ENCODE peak calls at places on chromosomes 2 and 18, in six cellular contexts. K is ovary; J is naive thymus-derived CD4-positive, alpha-beta T cell; F is spleen; G is upper lobe of right lung; Q is GM23248. V is an unnamed sample.
A peak's percentile ranks its signal among the peaks of the same experiment; 100 is the strongest.

GRCh38 chr2:132804045-132804444 is 134.0 kb upstream of the LYPD1 start:
- DNase-seq in G (no peak), K (no peak), F (no peak), J (no peak), Q (peak; percentile 82), V (no peak)

GRCh38 chr2:38274286-38275276 is 102.5 kb downstream of the ATL2 start:
- DNase-seq in J (peak; percentile 25), G (no peak), F (no peak), K (no peak), Q (peak; percentile 81), V (peak; percentile 74)

GRCh38 chr2:240840435-240841060 is 20.5 kb upstream of the KIF1A start:
- DNase-seq in G (no peak), J (no peak), K (peak; percentile 60), Q (peak; percentile 86), F (no peak), V (peak; percentile 81)

GRCh38 chr2:230881840-230882239 is 17.1 kb downstream of the ITM2C start:
- DNase-seq in J (no peak), F (peak; percentile 38), Q (no peak), G (no peak), K (no peak), V (no peak)

GRCh38 chr18:77147418-77147852 is 14.9 kb upstream of the MBP start:
- DNase-seq in F (no peak), J (no peak), K (no peak), Q (peak; percentile 54), G (peak; percentile 31), V (no peak)

GRCh38 chr18:46953195-46953594 is 35.8 kb downstream of the KATNAL2 start:
- DNase-seq in G (no peak), F (no peak), J (no peak), K (no peak), Q (no peak), V (no peak)

GRCh38 chr2:180048256-180048655 is 41.2 kb upstream of the CWC22 start:
- DNase-seq in J (no peak), F (no peak), G (no peak), Q (no peak), K (no peak), V (no peak)

GRCh38 chr2:118847447-118848172 is at the start of gene EN1:
- DNase-seq in G (no peak), F (no peak), J (no peak), Q (peak; percentile 98), K (no peak), V (no peak)

GRCh38 chr2:161369311-161369710 is 46.8 kb upstream of the TBR1 start:
- DNase-seq in G (no peak), Q (no peak), J (no peak), K (no peak), F (no peak), V (no peak)

GRCh38 chr18:70386582-70386981 is 97.7 kb downstream of the SOCS6 start:
- DNase-seq in G (no peak), F (no peak), K (no peak), J (no peak), Q (no peak), V (no peak)
- H3K4me1 ChIP-seq in G (no peaks in the 10 kb centered on the region), F (no peaks in the 10 kb centered on the region), K (no peaks in the 10 kb centered on the region), J (no peaks in the 10 kb centered on the region), Q (peaks cover 44% of the 10 kb centered on the region), V (no peaks in the 10 kb centered on the region)

DNA sequence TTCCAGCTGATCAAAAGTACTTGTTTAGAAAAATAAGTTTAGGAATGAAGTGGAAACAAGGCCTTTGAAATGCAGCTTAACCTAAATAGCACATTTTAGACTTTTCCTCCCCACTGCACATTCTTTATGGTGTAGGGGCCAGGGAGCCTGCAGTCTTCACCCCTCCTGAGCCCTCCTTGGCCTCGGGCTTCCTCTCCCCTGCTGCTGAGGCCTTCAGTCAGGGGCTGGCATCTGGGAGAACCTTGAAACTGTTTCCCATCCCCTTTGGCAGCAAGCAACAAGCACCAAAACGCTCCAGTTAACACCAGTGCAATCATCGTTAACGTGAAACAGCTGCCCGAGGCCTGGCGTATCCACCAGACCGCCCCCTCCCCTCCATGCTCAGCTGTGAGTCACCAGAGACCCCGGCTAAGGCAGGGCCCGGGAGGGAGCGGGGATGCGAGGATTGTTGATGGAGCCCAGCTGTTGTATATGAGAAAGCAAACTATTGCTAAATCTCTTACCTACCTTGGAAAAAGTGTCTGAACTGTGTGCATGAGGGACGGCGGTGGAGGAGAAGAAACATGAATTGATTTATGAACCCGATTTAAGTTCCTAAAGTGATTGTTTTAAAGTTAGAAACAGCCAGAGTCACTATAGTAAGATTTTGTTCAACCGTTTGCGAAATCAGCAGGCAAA is 5.3 kb downstream of the ZFP36L2 start:
- DNase-seq in G (peak; percentile 76), Q (peak; percentile 72), K (peak; percentile 86), J (peak; percentile 33), F (peak; percentile 89), V (peak; percentile 47)
- H3K4me3 ChIP-seq in G (peak overlapping the region; percentile 82), Q (peak overlapping the region; percentile 97), K (peak overlapping the region; percentile 77), J (peak overlapping the region; percentile 87), F (peak overlapping the region; percentile 99), V (peak overlapping the region; percentile 37)

GRCh38 chr2:499726-500125 is 177.5 kb downstream of the TMEM18 start:
- DNase-seq in K (no peak), F (no peak), J (no peak), Q (no peak), G (no peak), V (no peak)
- H3K27me3 ChIP-seq in K (no peaks in the 10 kb centered on the region), F (no peaks in the 10 kb centered on the region), J (no peaks in the 10 kb centered on the region), Q (no peaks in the 10 kb centered on the region), G (no peaks in the 10 kb centered on the region), V (no peaks in the 10 kb centered on the region)

GRCh38 chr18:71239111-71239624 is 950.3 kb downstream of the SOCS6 start:
- DNase-seq in G (no peak), F (no peak), K (no peak), J (no peak), Q (no peak), V (no peak)

GRCh38 chr18:71237636-71238035 is 948.8 kb downstream of the SOCS6 start:
- DNase-seq in G (no peak), F (no peak), Q (no peak), K (no peak), J (no peak), V (no peak)

DNA sequence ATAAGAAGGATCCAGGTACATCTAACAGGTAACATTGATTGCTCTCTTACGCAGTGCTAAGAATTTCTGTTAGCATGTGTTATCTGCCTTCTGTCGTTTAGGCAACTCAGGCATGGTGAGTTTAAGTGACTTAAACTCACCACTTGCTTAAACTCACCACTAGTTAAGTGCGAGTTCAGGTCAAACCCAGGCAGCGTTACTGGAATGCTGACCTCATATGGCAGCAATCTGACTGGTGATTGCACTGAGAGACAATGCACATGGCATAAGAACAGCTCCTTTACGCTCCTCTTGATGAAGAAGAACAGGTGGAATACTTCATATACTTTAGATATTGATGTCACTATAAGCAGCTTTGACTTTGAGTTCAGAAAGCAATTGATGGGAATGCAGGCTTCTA is 954.1 kb downstream of the SOCS6 start:
- DNase-seq in K (no peak), J (no peak), G (no peak), Q (no peak), F (no peak), V (no peak)
- H3K4me1 ChIP-seq in K (no peaks in the 10 kb centered on the region), J (no peaks in the 10 kb centered on the region), G (no peaks in the 10 kb centered on the region), Q (no peaks in the 10 kb centered on the region), F (no peaks in the 10 kb centered on the region), V (no peaks in the 10 kb centered on the region)

V was measured in HAP-1.